ENCODE peak calls at places on chromosomes 11 and 22, in four cellular contexts. One of them, this sample, is unnamed.

GRCh38 chr11:13577881-13578280 is 82.1 kb upstream of the PTH start:
- DNase-seq in left ventricle myocardium inferior: no peak
- DNase-seq in nephron progenitor cell: no peak
- DNase-seq in left lung: no peak
- DNase-seq in this sample: no peak

GRCh38 chr11:58685973-58686720 is 45.6 kb downstream of the GLYAT start:
- DNase-seq in nephron progenitor cell: no peak
- DNase-seq in left ventricle myocardium inferior: no peak
- DNase-seq in left lung: no peak
- DNase-seq in this sample: no peak

GRCh38 chr11:78564037-78564888 is 10.4 kb downstream of the NARS2 start:
- DNase-seq in left ventricle myocardium inferior: no peak
- DNase-seq in left lung: no peak
- DNase-seq in nephron progenitor cell: peak; percentile 15
- DNase-seq in this sample: peak; percentile 44

GRCh38 chr11:116224154-116224888 is 548.5 kb downstream of the BUD13 start:
- DNase-seq in nephron progenitor cell: peak; percentile 68
- DNase-seq in left ventricle myocardium inferior: no peak
- DNase-seq in left lung: no peak
- DNase-seq in this sample: peak; percentile 5

GRCh38 chr11:1603629-1604028 is 4.6 kb downstream of the KRTAP5-3 start:
- DNase-seq in left lung: no peak
- DNase-seq in nephron progenitor cell: no peak
- DNase-seq in left ventricle myocardium inferior: no peak
- DNase-seq in this sample: no peak

GRCh38 chr22:32967285-32968101 is 90.7 kb downstream of the SYN3 start:
- DNase-seq in left lung: no peak
- DNase-seq in left ventricle myocardium inferior: no peak
- DNase-seq in nephron progenitor cell: no peak
- DNase-seq in this sample: no peak

GRCh38 chr22:50190182-50190951 is 4.7 kb downstream of the TRABD start:
- DNase-seq in left lung: peak; percentile 96
- DNase-seq in left ventricle myocardium inferior: peak; percentile 84
- DNase-seq in nephron progenitor cell: peak; percentile 48
- DNase-seq in this sample: peak; percentile 14

GRCh38 chr11:71245601-71246391 is 6.6 kb downstream of the SHANK2 start:
- DNase-seq in nephron progenitor cell: no peak
- DNase-seq in left ventricle myocardium inferior: no peak
- DNase-seq in left lung: no peak
- DNase-seq in this sample: no peak

GRCh38 chr11:48063424-48063978 is 83.1 kb downstream of the PTPRJ start:
- DNase-seq in left ventricle myocardium inferior: no peak
- DNase-seq in left lung: no peak
- DNase-seq in nephron progenitor cell: no peak
- DNase-seq in this sample: peak; percentile 96

GRCh38 chr22:17965538-17966402 is 58.6 kb downstream of the MICAL3 start:
- DNase-seq in left lung: no peak
- DNase-seq in left ventricle myocardium inferior: no peak
- DNase-seq in nephron progenitor cell: no peak
- DNase-seq in this sample: no peak

GRCh38 chr11:31397239-31397834 is 27.7 kb downstream of the DNAJC24 start:
- DNase-seq in left lung: no peak
- DNase-seq in nephron progenitor cell: no peak
- DNase-seq in left ventricle myocardium inferior: no peak
- DNase-seq in this sample: no peak

GRCh38 chr22:41245917-41246499 is 5.3 kb upstream of the CHADL start:
- DNase-seq in left lung: no peak
- DNase-seq in nephron progenitor cell: no peak
- DNase-seq in left ventricle myocardium inferior: no peak
- DNase-seq in this sample: no peak

GRCh38 chr11:104905271-104905670 is 7.0 kb upstream of the CASP12 start:
- DNase-seq in left ventricle myocardium inferior: no peak
- DNase-seq in left lung: no peak
- DNase-seq in nephron progenitor cell: no peak
- DNase-seq in this sample: no peak

GRCh38 chr11:62446091-62446490 is 27.3 kb downstream of the SCGB1A1 start:
- DNase-seq in nephron progenitor cell: no peak
- DNase-seq in left lung: no peak
- DNase-seq in left ventricle myocardium inferior: no peak
- DNase-seq in this sample: no peak

GRCh38 chr11:22797081-22797480 is 32.5 kb downstream of the SVIP start:
- DNase-seq in left lung: no peak
- DNase-seq in nephron progenitor cell: no peak
- DNase-seq in left ventricle myocardium inferior: no peak
- DNase-seq in this sample: no peak

GRCh38 chr11:17864478-17864941 is 129.9 kb downstream of the KCNC1 start:
- DNase-seq in nephron progenitor cell: peak; percentile 43
- DNase-seq in left lung: no peak
- DNase-seq in left ventricle myocardium inferior: no peak
- DNase-seq in this sample: no peak

GRCh38 chr22:44493206-44493605 is 4.8 kb downstream of the RTL6 start:
- DNase-seq in left lung: no peak
- DNase-seq in nephron progenitor cell: no peak
- DNase-seq in left ventricle myocardium inferior: no peak
- DNase-seq in this sample: no peak

GRCh38 chr22:49104434-49104833 is 723.2 kb downstream of the BRD1 start:
- DNase-seq in left lung: no peak
- DNase-seq in nephron progenitor cell: no peak
- DNase-seq in left ventricle myocardium inferior: no peak
- DNase-seq in this sample: no peak

GRCh38 chr11:115653926-115654325 is 149.7 kb upstream of the CADM1 start:
- DNase-seq in left lung: no peak
- DNase-seq in nephron progenitor cell: no peak
- DNase-seq in left ventricle myocardium inferior: no peak
- DNase-seq in this sample: no peak

GRCh38 chr11:25612806-25613205 is 719.1 kb upstream of the ANO3 start:
- DNase-seq in left ventricle myocardium inferior: no peak
- DNase-seq in nephron progenitor cell: no peak
- DNase-seq in left lung: no peak
- DNase-seq in this sample: no peak

GRCh38 chr11:75577198-75577597 is 15.1 kb downstream of the SERPINH1 start:
- DNase-seq in nephron progenitor cell: peak; percentile 71
- DNase-seq in left ventricle myocardium inferior: no peak
- DNase-seq in left lung: no peak
- DNase-seq in this sample: no peak

GRCh38 chr11:127451852-127452251 is 451.3 kb upstream of the KIRREL3 start:
- DNase-seq in left lung: no peak
- DNase-seq in nephron progenitor cell: no peak
- DNase-seq in left ventricle myocardium inferior: peak; percentile 68
- DNase-seq in this sample: no peak

GRCh38 chr11:5196067-5196466 is 4.4 kb downstream of the OR51V1 start:
- DNase-seq in left lung: peak; percentile 2
- DNase-seq in left ventricle myocardium inferior: no peak
- DNase-seq in nephron progenitor cell: no peak
- DNase-seq in this sample: no peak

GRCh38 chr11:66700742-66701141 is 23.1 kb upstream of the RBM4B start:
- DNase-seq in left ventricle myocardium inferior: no peak
- DNase-seq in nephron progenitor cell: no peak
- DNase-seq in left lung: no peak
- DNase-seq in this sample: no peak

GRCh38 chr11:44622190-44622650 is 56.8 kb downstream of the CD82 start:
- DNase-seq in left ventricle myocardium inferior: no peak
- DNase-seq in nephron progenitor cell: no peak
- DNase-seq in left lung: peak; percentile 49
- DNase-seq in this sample: no peak

GRCh38 chr11:121441533-121441932 is 10.6 kb upstream of the SORL1 start:
- DNase-seq in left ventricle myocardium inferior: no peak
- DNase-seq in left lung: no peak
- DNase-seq in nephron progenitor cell: no peak
- DNase-seq in this sample: no peak

GRCh38 chr22:43326342-43326825 is 16.8 kb downstream of the SCUBE1 start:
- DNase-seq in nephron progenitor cell: peak; percentile 62
- DNase-seq in left ventricle myocardium inferior: no peak
- DNase-seq in left lung: no peak
- DNase-seq in this sample: no peak

GRCh38 chr11:63922673-63923192 is 5.8 kb upstream of the RCOR2 start:
- DNase-seq in left ventricle myocardium inferior: no peak
- DNase-seq in nephron progenitor cell: no peak
- DNase-seq in left lung: no peak
- DNase-seq in this sample: no peak

GRCh38 chr11:63919267-63920125 is 2.5 kb upstream of the RCOR2 start:
- DNase-seq in left ventricle myocardium inferior: peak; percentile 76
- DNase-seq in left lung: no peak
- DNase-seq in nephron progenitor cell: peak; percentile 70
- DNase-seq in this sample: no peak

GRCh38 chr11:63918576-63919171 is 1.7 kb upstream of the RCOR2 start:
- DNase-seq in left ventricle myocardium inferior: no peak
- DNase-seq in nephron progenitor cell: peak; percentile 34
- DNase-seq in left lung: no peak
- DNase-seq in this sample: no peak

GRCh38 chr11:63920126-63920869 is 3.3 kb upstream of the RCOR2 start:
- DNase-seq in nephron progenitor cell: peak; percentile 73
- DNase-seq in left ventricle myocardium inferior: peak; percentile 90
- DNase-seq in left lung: no peak
- DNase-seq in this sample: no peak

GRCh38 chr11:63920870-63921417 is 4.0 kb upstream of the RCOR2 start:
- DNase-seq in left ventricle myocardium inferior: no peak
- DNase-seq in nephron progenitor cell: peak; percentile 83
- DNase-seq in left lung: no peak
- DNase-seq in this sample: no peak
- TF ChIP-seq CTCF in left ventricle myocardium inferior: peak; percentile 60
- TF ChIP-seq CTCF in nephron progenitor cell: peak; percentile 68
- TF ChIP-seq CTCF in left lung: peak; percentile 46
- TF ChIP-seq CTCF in this sample: peak; percentile 42

DNA sequence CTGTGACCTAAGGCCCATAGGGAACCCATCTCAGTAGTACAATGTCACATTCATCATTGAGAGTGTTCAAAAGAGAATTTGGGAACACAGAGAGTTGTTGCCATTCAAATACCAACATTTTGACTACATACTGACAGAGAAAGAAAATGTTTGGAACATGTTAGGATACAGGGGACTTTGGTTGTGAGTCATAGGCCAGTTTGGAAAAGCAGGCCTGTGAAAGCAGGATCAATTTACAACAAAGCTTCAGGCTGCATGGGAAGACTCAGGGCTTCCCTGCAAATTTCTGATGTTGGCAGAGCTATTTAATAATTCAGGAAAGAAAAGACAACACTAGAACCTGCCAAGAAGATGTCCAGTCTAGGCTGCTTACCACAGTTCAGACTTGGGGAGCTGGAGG is 374 bp downstream of the NLRP10 start:
- DNase-seq in left ventricle myocardium inferior: no peak
- DNase-seq in left lung: no peak
- DNase-seq in nephron progenitor cell: no peak
- DNase-seq in this sample: no peak
- TF ChIP-seq CTCF in left ventricle myocardium inferior: no peak
- TF ChIP-seq CTCF in left lung: no peak
- TF ChIP-seq CTCF in nephron progenitor cell: no peak
- TF ChIP-seq CTCF in this sample: no peak

DNA sequence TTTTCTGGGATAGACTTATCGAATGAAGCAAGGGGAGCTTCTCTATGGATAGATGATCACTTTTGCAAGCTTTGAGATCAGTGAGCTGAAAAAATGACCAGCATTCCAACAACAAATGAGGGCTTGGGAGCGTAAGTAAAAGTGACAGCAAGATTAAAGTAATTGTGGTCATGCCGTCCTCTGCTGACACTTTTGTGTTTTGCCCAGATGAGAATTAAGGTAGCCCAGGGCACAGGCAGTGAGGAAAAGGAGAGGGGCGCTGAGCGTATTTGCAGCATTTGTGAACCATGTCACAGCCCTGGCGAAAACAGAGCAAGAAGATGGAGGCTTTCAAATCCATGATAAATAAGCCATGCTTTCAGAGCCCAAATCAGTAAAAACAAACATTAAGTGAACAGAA is 24.6 kb upstream of the TMA7B start:
- DNase-seq in left ventricle myocardium inferior: no peak
- DNase-seq in left lung: no peak
- DNase-seq in nephron progenitor cell: no peak
- DNase-seq in this sample: no peak
- TF ChIP-seq CTCF in left ventricle myocardium inferior: no peak
- TF ChIP-seq CTCF in left lung: no peak
- TF ChIP-seq CTCF in nephron progenitor cell: no peak
- TF ChIP-seq CTCF in this sample: no peak

DNA sequence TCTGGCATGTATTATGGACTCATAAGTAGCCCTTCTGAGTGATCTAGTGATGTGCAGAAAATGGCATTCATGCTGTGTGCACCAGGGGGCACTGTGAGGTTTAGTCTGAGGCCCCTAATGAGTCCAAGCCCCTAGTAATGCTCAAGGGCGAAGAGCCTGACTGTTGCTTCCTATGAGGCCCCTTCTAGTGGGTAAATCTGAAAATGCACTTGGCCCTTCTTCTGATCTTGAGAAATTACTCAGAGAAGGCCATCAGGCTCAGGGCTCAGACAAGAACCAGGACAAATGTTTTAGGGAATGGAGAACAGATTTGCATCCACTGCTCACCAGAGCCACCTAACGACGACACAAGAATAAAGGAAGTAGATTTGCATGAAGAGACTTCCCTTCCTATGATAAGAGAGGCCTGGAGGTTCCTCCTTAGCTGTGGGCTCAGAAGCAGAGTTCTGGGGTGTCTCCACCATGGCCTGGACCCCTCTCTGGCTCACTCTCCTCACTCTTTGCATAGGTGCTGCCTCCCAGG is 75.8 kb downstream of the GGTLC2 start:
- DNase-seq in nephron progenitor cell: peak; percentile 65
- DNase-seq in left ventricle myocardium inferior: no peak
- DNase-seq in left lung: no peak
- DNase-seq in this sample: no peak
- TF ChIP-seq CTCF in nephron progenitor cell: peak; percentile 63
- TF ChIP-seq CTCF in left ventricle myocardium inferior: peak; percentile 35
- TF ChIP-seq CTCF in left lung: peak; percentile 50
- TF ChIP-seq CTCF in this sample: peak; percentile 38

DNA sequence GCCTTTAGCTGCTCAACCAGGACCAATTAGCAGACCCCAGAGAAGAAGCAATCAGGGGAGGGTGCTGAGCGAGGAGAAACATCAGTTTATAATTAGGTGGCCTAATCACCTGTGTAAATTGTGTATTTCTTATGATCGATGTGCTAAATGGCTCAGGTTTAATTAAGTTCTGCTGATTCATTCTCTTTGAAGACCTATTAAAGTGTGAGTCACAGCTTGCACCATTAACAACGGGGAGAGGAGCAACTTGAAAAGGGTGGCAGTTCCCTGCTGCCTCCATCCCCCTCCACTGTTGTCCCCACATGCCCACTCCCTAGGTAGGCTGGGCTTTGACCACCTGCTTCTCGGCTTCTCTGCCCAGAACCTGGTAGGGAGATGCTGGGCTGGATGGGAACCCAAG is 10.7 kb downstream of the ISX start:
- DNase-seq in nephron progenitor cell: no peak
- DNase-seq in left lung: no peak
- DNase-seq in left ventricle myocardium inferior: no peak
- DNase-seq in this sample: no peak
- TF ChIP-seq CTCF in nephron progenitor cell: no peak
- TF ChIP-seq CTCF in left lung: no peak
- TF ChIP-seq CTCF in left ventricle myocardium inferior: no peak
- TF ChIP-seq CTCF in this sample: no peak

DNA sequence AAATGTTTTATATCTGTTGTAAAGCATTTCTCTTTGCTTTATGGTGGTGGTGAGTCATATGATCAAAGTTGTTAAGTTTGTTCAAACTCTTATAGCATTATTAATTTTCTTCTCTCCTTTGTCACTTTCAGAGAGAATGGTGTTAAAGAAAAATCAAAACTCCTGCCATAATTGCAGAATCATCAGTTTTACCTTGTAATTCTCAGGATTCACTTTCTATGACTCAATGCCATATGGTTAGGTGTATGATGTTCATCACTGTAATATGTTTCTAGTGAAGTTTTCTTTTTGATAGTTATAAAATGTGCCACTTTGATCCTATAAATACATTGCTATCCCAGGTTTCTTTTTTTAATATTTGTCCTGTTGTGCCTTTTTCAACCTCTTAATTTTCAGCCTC is 13.7 kb upstream of the KDM4E start:
- DNase-seq in left ventricle myocardium inferior: no peak
- DNase-seq in nephron progenitor cell: no peak
- DNase-seq in left lung: no peak
- DNase-seq in this sample: no peak
- TF ChIP-seq CTCF in left ventricle myocardium inferior: no peak
- TF ChIP-seq CTCF in nephron progenitor cell: no peak
- TF ChIP-seq CTCF in left lung: no peak
- TF ChIP-seq CTCF in this sample: no peak

This sample was measured in AG09319.